ENCODE peak calls at places on chromosomes 1 and 21, in nine cellular contexts. One of them, this sample, is unnamed.

GRCh38 chr1:8244304-8244703 is 73.6 kb upstream of the SLC45A1 start:
- DNase-seq in stimulated activated naive CD4-positive, alpha-beta T cell: no peak
- DNase-seq in fibroblast of pulmonary artery: no peak
- DNase-seq in stimulated activated CD4-positive, alpha-beta T cell treated with anti-CD3 and anti-CD28 coated beads, Interleukin-15, amount 100 ng/mL, for 1 hour: no peak
- DNase-seq in AG04450: no peak
- DNase-seq in adipocyte: no peak
- DNase-seq in mesenchymal stem cell: no peak
- DNase-seq in T-helper 2 cell: no peak
- DNase-seq in AG08395: no peak
- DNase-seq in this sample: no peak

GRCh38 chr1:205376739-205377138 is 20.0 kb upstream of the KLHDC8A start:
- DNase-seq in stimulated activated naive CD4-positive, alpha-beta T cell: no peak
- DNase-seq in fibroblast of pulmonary artery: no peak
- DNase-seq in stimulated activated CD4-positive, alpha-beta T cell treated with anti-CD3 and anti-CD28 coated beads, Interleukin-15, amount 100 ng/mL, for 1 hour: no peak
- DNase-seq in AG04450: no peak
- DNase-seq in adipocyte: no peak
- DNase-seq in mesenchymal stem cell: no peak
- DNase-seq in T-helper 2 cell: no peak
- DNase-seq in AG08395: no peak
- DNase-seq in this sample: no peak

GRCh38 chr1:98045211-98046030 is 124.6 kb upstream of the DPYD start:
- DNase-seq in stimulated activated naive CD4-positive, alpha-beta T cell: peak
- DNase-seq in fibroblast of pulmonary artery: peak
- DNase-seq in stimulated activated CD4-positive, alpha-beta T cell treated with anti-CD3 and anti-CD28 coated beads, Interleukin-15, amount 100 ng/mL, for 1 hour: no peak
- DNase-seq in AG04450: no peak
- DNase-seq in adipocyte: peak
- DNase-seq in mesenchymal stem cell: peak
- DNase-seq in T-helper 2 cell: no peak
- DNase-seq in AG08395: peak
- DNase-seq in this sample: no peak

GRCh38 chr1:226626577-226626956 is 78.0 kb downstream of the STUM start:
- DNase-seq in stimulated activated naive CD4-positive, alpha-beta T cell: peak
- DNase-seq in fibroblast of pulmonary artery: peak
- DNase-seq in stimulated activated CD4-positive, alpha-beta T cell treated with anti-CD3 and anti-CD28 coated beads, Interleukin-15, amount 100 ng/mL, for 1 hour: peak
- DNase-seq in AG04450: no peak
- DNase-seq in adipocyte: peak
- DNase-seq in mesenchymal stem cell: peak
- DNase-seq in T-helper 2 cell: peak
- DNase-seq in AG08395: peak
- DNase-seq in this sample: peak

GRCh38 chr1:26064591-26064990 is 2.8 kb downstream of the TRIM63 start:
- DNase-seq in stimulated activated naive CD4-positive, alpha-beta T cell: no peak
- DNase-seq in fibroblast of pulmonary artery: no peak
- DNase-seq in stimulated activated CD4-positive, alpha-beta T cell treated with anti-CD3 and anti-CD28 coated beads, Interleukin-15, amount 100 ng/mL, for 1 hour: no peak
- DNase-seq in AG04450: no peak
- DNase-seq in adipocyte: no peak
- DNase-seq in mesenchymal stem cell: no peak
- DNase-seq in T-helper 2 cell: no peak
- DNase-seq in AG08395: no peak
- DNase-seq in this sample: no peak

GRCh38 chr1:99177465-99177864 is 86.8 kb upstream of the PLPPR4 start:
- DNase-seq in stimulated activated naive CD4-positive, alpha-beta T cell: no peak
- DNase-seq in fibroblast of pulmonary artery: no peak
- DNase-seq in stimulated activated CD4-positive, alpha-beta T cell treated with anti-CD3 and anti-CD28 coated beads, Interleukin-15, amount 100 ng/mL, for 1 hour: no peak
- DNase-seq in AG04450: no peak
- DNase-seq in adipocyte: peak
- DNase-seq in mesenchymal stem cell: no peak
- DNase-seq in T-helper 2 cell: no peak
- DNase-seq in AG08395: no peak
- DNase-seq in this sample: no peak

GRCh38 chr1:93338426-93338825 is 7.3 kb upstream of the DR1 start:
- DNase-seq in stimulated activated naive CD4-positive, alpha-beta T cell: no peak
- DNase-seq in fibroblast of pulmonary artery: peak
- DNase-seq in stimulated activated CD4-positive, alpha-beta T cell treated with anti-CD3 and anti-CD28 coated beads, Interleukin-15, amount 100 ng/mL, for 1 hour: no peak
- DNase-seq in AG04450: peak
- DNase-seq in adipocyte: peak
- DNase-seq in mesenchymal stem cell: peak
- DNase-seq in T-helper 2 cell: no peak
- DNase-seq in AG08395: peak
- DNase-seq in this sample: no peak

GRCh38 chr1:111054656-111055055 is 85.2 kb downstream of the DRAM2 start:
- DNase-seq in stimulated activated naive CD4-positive, alpha-beta T cell: no peak
- DNase-seq in fibroblast of pulmonary artery: no peak
- DNase-seq in stimulated activated CD4-positive, alpha-beta T cell treated with anti-CD3 and anti-CD28 coated beads, Interleukin-15, amount 100 ng/mL, for 1 hour: no peak
- DNase-seq in AG04450: no peak
- DNase-seq in adipocyte: no peak
- DNase-seq in mesenchymal stem cell: no peak
- DNase-seq in T-helper 2 cell: no peak
- DNase-seq in AG08395: no peak
- DNase-seq in this sample: no peak

GRCh38 chr1:206503591-206504362 is 3.6 kb upstream of the RASSF5 start:
- DNase-seq in stimulated activated naive CD4-positive, alpha-beta T cell: no peak
- DNase-seq in fibroblast of pulmonary artery: peak
- DNase-seq in stimulated activated CD4-positive, alpha-beta T cell treated with anti-CD3 and anti-CD28 coated beads, Interleukin-15, amount 100 ng/mL, for 1 hour: no peak
- DNase-seq in AG04450: peak
- DNase-seq in adipocyte: peak
- DNase-seq in mesenchymal stem cell: peak
- DNase-seq in T-helper 2 cell: no peak
- DNase-seq in AG08395: peak
- DNase-seq in this sample: no peak

GRCh38 chr1:10730985-10731384 is 65.5 kb downstream of the CASZ1 start:
- DNase-seq in stimulated activated naive CD4-positive, alpha-beta T cell: no peak
- DNase-seq in fibroblast of pulmonary artery: peak
- DNase-seq in stimulated activated CD4-positive, alpha-beta T cell treated with anti-CD3 and anti-CD28 coated beads, Interleukin-15, amount 100 ng/mL, for 1 hour: no peak
- DNase-seq in AG04450: peak
- DNase-seq in adipocyte: peak
- DNase-seq in mesenchymal stem cell: peak
- DNase-seq in T-helper 2 cell: no peak
- DNase-seq in AG08395: peak
- DNase-seq in this sample: no peak

GRCh38 chr1:53074313-53075154 is 12.5 kb downstream of the PODN start:
- DNase-seq in stimulated activated naive CD4-positive, alpha-beta T cell: no peak
- DNase-seq in fibroblast of pulmonary artery: no peak
- DNase-seq in stimulated activated CD4-positive, alpha-beta T cell treated with anti-CD3 and anti-CD28 coated beads, Interleukin-15, amount 100 ng/mL, for 1 hour: no peak
- DNase-seq in AG04450: no peak
- DNase-seq in adipocyte: no peak
- DNase-seq in mesenchymal stem cell: no peak
- DNase-seq in T-helper 2 cell: peak
- DNase-seq in AG08395: no peak
- DNase-seq in this sample: no peak

GRCh38 chr1:67299296-67299695 is 8.4 kb upstream of the IL12RB2 start:
- DNase-seq in stimulated activated naive CD4-positive, alpha-beta T cell: no peak
- DNase-seq in fibroblast of pulmonary artery: no peak
- DNase-seq in stimulated activated CD4-positive, alpha-beta T cell treated with anti-CD3 and anti-CD28 coated beads, Interleukin-15, amount 100 ng/mL, for 1 hour: no peak
- DNase-seq in AG04450: no peak
- DNase-seq in adipocyte: no peak
- DNase-seq in mesenchymal stem cell: no peak
- DNase-seq in T-helper 2 cell: no peak
- DNase-seq in AG08395: no peak
- DNase-seq in this sample: no peak

GRCh38 chr1:32208891-32209309 is at the start of gene DCDC2B:
- DNase-seq in stimulated activated naive CD4-positive, alpha-beta T cell: no peak
- DNase-seq in fibroblast of pulmonary artery: peak
- DNase-seq in stimulated activated CD4-positive, alpha-beta T cell treated with anti-CD3 and anti-CD28 coated beads, Interleukin-15, amount 100 ng/mL, for 1 hour: no peak
- DNase-seq in AG04450: no peak
- DNase-seq in adipocyte: no peak
- DNase-seq in mesenchymal stem cell: peak
- DNase-seq in T-helper 2 cell: no peak
- DNase-seq in AG08395: no peak
- DNase-seq in this sample: no peak

GRCh38 chr1:178485467-178486098 is 11.2 kb downstream of the CLEC20A start:
- DNase-seq in stimulated activated naive CD4-positive, alpha-beta T cell: no peak
- DNase-seq in fibroblast of pulmonary artery: peak
- DNase-seq in stimulated activated CD4-positive, alpha-beta T cell treated with anti-CD3 and anti-CD28 coated beads, Interleukin-15, amount 100 ng/mL, for 1 hour: no peak
- DNase-seq in AG04450: no peak
- DNase-seq in adipocyte: no peak
- DNase-seq in mesenchymal stem cell: no peak
- DNase-seq in T-helper 2 cell: no peak
- DNase-seq in AG08395: no peak
- DNase-seq in this sample: no peak

GRCh38 chr1:172719066-172719627 is 60.2 kb downstream of the FASLG start:
- DNase-seq in stimulated activated naive CD4-positive, alpha-beta T cell: no peak
- DNase-seq in fibroblast of pulmonary artery: peak
- DNase-seq in stimulated activated CD4-positive, alpha-beta T cell treated with anti-CD3 and anti-CD28 coated beads, Interleukin-15, amount 100 ng/mL, for 1 hour: no peak
- DNase-seq in AG04450: no peak
- DNase-seq in adipocyte: peak
- DNase-seq in mesenchymal stem cell: no peak
- DNase-seq in T-helper 2 cell: no peak
- DNase-seq in AG08395: no peak
- DNase-seq in this sample: no peak

GRCh38 chr1:231421971-231422797 is at the start of gene EGLN1:
- DNase-seq in stimulated activated naive CD4-positive, alpha-beta T cell: peak
- DNase-seq in fibroblast of pulmonary artery: peak
- DNase-seq in stimulated activated CD4-positive, alpha-beta T cell treated with anti-CD3 and anti-CD28 coated beads, Interleukin-15, amount 100 ng/mL, for 1 hour: peak
- DNase-seq in AG04450: peak
- DNase-seq in adipocyte: peak
- DNase-seq in mesenchymal stem cell: peak
- DNase-seq in T-helper 2 cell: peak
- DNase-seq in AG08395: peak
- DNase-seq in this sample: peak

GRCh38 chr1:36023098-36023769 is 60.7 kb upstream of the TEKT2 start:
- DNase-seq in stimulated activated naive CD4-positive, alpha-beta T cell: no peak
- DNase-seq in fibroblast of pulmonary artery: no peak
- DNase-seq in stimulated activated CD4-positive, alpha-beta T cell treated with anti-CD3 and anti-CD28 coated beads, Interleukin-15, amount 100 ng/mL, for 1 hour: no peak
- DNase-seq in AG04450: no peak
- DNase-seq in adipocyte: no peak
- DNase-seq in mesenchymal stem cell: no peak
- DNase-seq in T-helper 2 cell: no peak
- DNase-seq in AG08395: no peak
- DNase-seq in this sample: no peak

GRCh38 chr1:43708006-43708412 is 673 bp downstream of the ST3GAL3 start:
- DNase-seq in stimulated activated naive CD4-positive, alpha-beta T cell: peak
- DNase-seq in fibroblast of pulmonary artery: peak
- DNase-seq in stimulated activated CD4-positive, alpha-beta T cell treated with anti-CD3 and anti-CD28 coated beads, Interleukin-15, amount 100 ng/mL, for 1 hour: no peak
- DNase-seq in AG04450: no peak
- DNase-seq in adipocyte: peak
- DNase-seq in mesenchymal stem cell: peak
- DNase-seq in T-helper 2 cell: no peak
- DNase-seq in AG08395: no peak
- DNase-seq in this sample: no peak

GRCh38 chr1:26541431-26541815 is 11.9 kb downstream of the RPS6KA1 start:
- DNase-seq in stimulated activated naive CD4-positive, alpha-beta T cell: no peak
- DNase-seq in fibroblast of pulmonary artery: no peak
- DNase-seq in stimulated activated CD4-positive, alpha-beta T cell treated with anti-CD3 and anti-CD28 coated beads, Interleukin-15, amount 100 ng/mL, for 1 hour: no peak
- DNase-seq in AG04450: no peak
- DNase-seq in adipocyte: no peak
- DNase-seq in mesenchymal stem cell: no peak
- DNase-seq in T-helper 2 cell: no peak
- DNase-seq in AG08395: no peak
- DNase-seq in this sample: no peak

GRCh38 chr1:216805233-216805632 is 82.0 kb upstream of the ESRRG start:
- DNase-seq in stimulated activated naive CD4-positive, alpha-beta T cell: no peak
- DNase-seq in fibroblast of pulmonary artery: no peak
- DNase-seq in stimulated activated CD4-positive, alpha-beta T cell treated with anti-CD3 and anti-CD28 coated beads, Interleukin-15, amount 100 ng/mL, for 1 hour: no peak
- DNase-seq in AG04450: no peak
- DNase-seq in adipocyte: no peak
- DNase-seq in mesenchymal stem cell: no peak
- DNase-seq in T-helper 2 cell: no peak
- DNase-seq in AG08395: no peak
- DNase-seq in this sample: no peak

GRCh38 chr1:244352156-244352830 is 99.4 kb downstream of the ADSS2 start:
- DNase-seq in stimulated activated naive CD4-positive, alpha-beta T cell: no peak
- DNase-seq in fibroblast of pulmonary artery: no peak
- DNase-seq in stimulated activated CD4-positive, alpha-beta T cell treated with anti-CD3 and anti-CD28 coated beads, Interleukin-15, amount 100 ng/mL, for 1 hour: no peak
- DNase-seq in AG04450: no peak
- DNase-seq in adipocyte: no peak
- DNase-seq in mesenchymal stem cell: no peak
- DNase-seq in T-helper 2 cell: no peak
- DNase-seq in AG08395: no peak
- DNase-seq in this sample: no peak

GRCh38 chr1:3263790-3264189 is 190.7 kb upstream of the ARHGEF16 start:
- DNase-seq in stimulated activated naive CD4-positive, alpha-beta T cell: no peak
- DNase-seq in fibroblast of pulmonary artery: no peak
- DNase-seq in stimulated activated CD4-positive, alpha-beta T cell treated with anti-CD3 and anti-CD28 coated beads, Interleukin-15, amount 100 ng/mL, for 1 hour: no peak
- DNase-seq in AG04450: no peak
- DNase-seq in adipocyte: no peak
- DNase-seq in mesenchymal stem cell: no peak
- DNase-seq in T-helper 2 cell: no peak
- DNase-seq in AG08395: no peak
- DNase-seq in this sample: no peak

GRCh38 chr1:217369271-217369981 is 261.5 kb downstream of the GPATCH2 start:
- DNase-seq in stimulated activated naive CD4-positive, alpha-beta T cell: no peak
- DNase-seq in fibroblast of pulmonary artery: no peak
- DNase-seq in stimulated activated CD4-positive, alpha-beta T cell treated with anti-CD3 and anti-CD28 coated beads, Interleukin-15, amount 100 ng/mL, for 1 hour: no peak
- DNase-seq in AG04450: no peak
- DNase-seq in adipocyte: no peak
- DNase-seq in mesenchymal stem cell: no peak
- DNase-seq in T-helper 2 cell: no peak
- DNase-seq in AG08395: no peak
- DNase-seq in this sample: no peak

GRCh38 chr21:34545079-34545884 is 33.3 kb upstream of the KCNE1 start:
- DNase-seq in stimulated activated naive CD4-positive, alpha-beta T cell: no peak
- DNase-seq in fibroblast of pulmonary artery: peak
- DNase-seq in stimulated activated CD4-positive, alpha-beta T cell treated with anti-CD3 and anti-CD28 coated beads, Interleukin-15, amount 100 ng/mL, for 1 hour: no peak
- DNase-seq in AG04450: no peak
- DNase-seq in adipocyte: peak
- DNase-seq in mesenchymal stem cell: peak
- DNase-seq in T-helper 2 cell: no peak
- DNase-seq in AG08395: peak
- DNase-seq in this sample: no peak